ENCODE peak calls at places on chromosomes 1 and 21, in ten cellular contexts. L is prostate gland; J is Caco-2; T is keratinocyte; P is mucosa of descending colon; W is CD8-positive, alpha-beta memory T cell; V is IMR-90; K is ovary; Y is CD4-positive, CD25-positive, alpha-beta regulatory T cell; M is thoracic aorta. A is an unnamed sample.

GRCh38 chr1:40034869-40035268 is 5.7 kb upstream of the CAP1 start:
- DNase-seq in L (no peak), J (no peak), T (no peak), P (no peak), W (no peak), V (no peak), K (no peak), Y (peak; percentile 47), M (no peak), A (no peak)

GRCh38 chr21:40964691-40965090 is 117.7 kb upstream of the DSCAM start:
- DNase-seq in L (no peak), J (no peak), T (no peak), P (no peak), W (no peak), V (no peak), K (no peak), Y (no peak), M (no peak), A (no peak)

GRCh38 chr1:32893198-32894018 is 7.1 kb downstream of the HPCA start:
- DNase-seq in L (peak; percentile 46), J (peak; percentile 36), T (no peak), P (peak; percentile 81), W (no peak), V (peak; percentile 20), K (peak; percentile 77), Y (no peak), M (no peak), A (peak; percentile 82)

GRCh38 chr1:79376106-79376505 is 369.6 kb upstream of the ADGRL4 start:
- DNase-seq in L (no peak), J (no peak), T (no peak), P (no peak), W (no peak), V (no peak), K (no peak), Y (no peak), M (no peak), A (no peak)

GRCh38 chr1:156504821-156505678 is 4.5 kb upstream of the MEF2D start:
- DNase-seq in L (peak; percentile 99), J (peak; percentile 95), T (peak; percentile 93), P (peak; percentile 100), W (peak; percentile 97), V (peak; percentile 99), K (peak; percentile 99), Y (peak; percentile 100), M (peak; percentile 100), A (peak; percentile 99)

GRCh38 chr1:219990782-219991510 is 55.4 kb downstream of the EPRS1 start:
- DNase-seq in L (no peak), J (peak; percentile 49), T (no peak), P (no peak), W (peak; percentile 2), V (peak; percentile 51), K (no peak), Y (peak; percentile 25), M (no peak), A (no peak)

GRCh38 chr21:38349111-38349746 is 92.4 kb downstream of the KCNJ15 start:
- DNase-seq in L (no peak), J (no peak), T (no peak), P (no peak), W (no peak), V (peak; percentile 6), K (no peak), Y (no peak), M (no peak), A (no peak)

GRCh38 chr21:39114871-39115658 is 68.2 kb downstream of the PSMG1 start:
- DNase-seq in L (no peak), J (no peak), T (no peak), P (no peak), W (no peak), V (peak; percentile 74), K (no peak), Y (no peak), M (no peak), A (no peak)

GRCh38 chr1:195717651-195718050 is 890.6 kb downstream of the KCNT2 start:
- DNase-seq in L (no peak), J (no peak), T (no peak), P (no peak), W (no peak), V (peak; percentile 61), K (no peak), Y (no peak), M (no peak), A (no peak)

GRCh38 chr1:19877821-19878636 is 4.2 kb upstream of the OTUD3 start:
- DNase-seq in L (peak; percentile 69), J (peak; percentile 10), T (peak; percentile 77), P (no peak), W (no peak), V (no peak), K (no peak), Y (no peak), M (no peak), A (peak; percentile 25)

GRCh38 chr1:106063510-106063909 is 993.0 kb upstream of the PRMT6 start:
- DNase-seq in L (no peak), J (no peak), T (no peak), P (no peak), W (no peak), V (no peak), K (no peak), Y (no peak), M (no peak), A (no peak)

GRCh38 chr1:164853146-164853545 is 294.2 kb downstream of the PBX1 start:
- DNase-seq in L (no peak), J (no peak), T (no peak), P (no peak), W (no peak), V (no peak), K (no peak), Y (no peak), M (no peak), A (no peak)

GRCh38 chr1:41513388-41513745 is 28.9 kb upstream of the EDN2 start:
- DNase-seq in L (no peak), J (no peak), T (no peak), P (no peak), W (no peak), V (no peak), K (no peak), Y (no peak), M (no peak), A (no peak)

GRCh38 chr1:65524931-65525296 is 104.4 kb downstream of the LEPR start:
- DNase-seq in L (no peak), J (no peak), T (no peak), P (no peak), W (no peak), V (no peak), K (peak; percentile 19), Y (no peak), M (no peak), A (no peak)

GRCh38 chr1:65527672-65528071 is 107.2 kb downstream of the LEPR start:
- DNase-seq in L (no peak), J (no peak), T (no peak), P (no peak), W (no peak), V (no peak), K (no peak), Y (no peak), M (no peak), A (no peak)

GRCh38 chr1:65527211-65527610 is 106.7 kb downstream of the LEPR start:
- DNase-seq in L (no peak), J (no peak), T (no peak), P (no peak), W (no peak), V (peak; percentile 41), K (no peak), Y (no peak), M (no peak), A (no peak)

GRCh38 chr1:65526049-65526556 is 105.6 kb downstream of the LEPR start:
- DNase-seq in L (no peak), J (no peak), T (no peak), P (no peak), W (no peak), V (no peak), K (no peak), Y (no peak), M (no peak), A (no peak)

GRCh38 chr1:65525297-65526048 is 105.0 kb downstream of the LEPR start:
- DNase-seq in L (no peak), J (no peak), T (no peak), P (no peak), W (no peak), V (no peak), K (peak; percentile 46), Y (no peak), M (no peak), A (no peak)
- H3K36me3 ChIP-seq in L (no peaks in the 10 kb centered on the region), J (no peaks in the 10 kb centered on the region), T (no peaks in the 10 kb centered on the region), P (no peaks in the 10 kb centered on the region), W (no peaks in the 10 kb centered on the region), V (no peaks in the 10 kb centered on the region), K (no peaks in the 10 kb centered on the region), Y (no peaks in the 10 kb centered on the region), M (no peaks in the 10 kb centered on the region), A (peaks cover 2% of the 10 kb centered on the region)

GRCh38 chr1:9332513-9333143 is 39.9 kb downstream of the SPSB1 start:
- DNase-seq in L (no peak), J (no peak), T (no peak), P (no peak), W (no peak), V (no peak), K (no peak), Y (no peak), M (no peak), A (no peak)
- H3K36me3 ChIP-seq in L (no peaks in the 10 kb centered on the region), J (no peaks in the 10 kb centered on the region), T (peaks cover 11% of the 10 kb centered on the region), P (no peaks in the 10 kb centered on the region), W (no peaks in the 10 kb centered on the region), V (no peaks in the 10 kb centered on the region), K (no peaks in the 10 kb centered on the region), Y (no peaks in the 10 kb centered on the region), M (no peaks in the 10 kb centered on the region), A (no peaks in the 10 kb centered on the region)

DNA sequence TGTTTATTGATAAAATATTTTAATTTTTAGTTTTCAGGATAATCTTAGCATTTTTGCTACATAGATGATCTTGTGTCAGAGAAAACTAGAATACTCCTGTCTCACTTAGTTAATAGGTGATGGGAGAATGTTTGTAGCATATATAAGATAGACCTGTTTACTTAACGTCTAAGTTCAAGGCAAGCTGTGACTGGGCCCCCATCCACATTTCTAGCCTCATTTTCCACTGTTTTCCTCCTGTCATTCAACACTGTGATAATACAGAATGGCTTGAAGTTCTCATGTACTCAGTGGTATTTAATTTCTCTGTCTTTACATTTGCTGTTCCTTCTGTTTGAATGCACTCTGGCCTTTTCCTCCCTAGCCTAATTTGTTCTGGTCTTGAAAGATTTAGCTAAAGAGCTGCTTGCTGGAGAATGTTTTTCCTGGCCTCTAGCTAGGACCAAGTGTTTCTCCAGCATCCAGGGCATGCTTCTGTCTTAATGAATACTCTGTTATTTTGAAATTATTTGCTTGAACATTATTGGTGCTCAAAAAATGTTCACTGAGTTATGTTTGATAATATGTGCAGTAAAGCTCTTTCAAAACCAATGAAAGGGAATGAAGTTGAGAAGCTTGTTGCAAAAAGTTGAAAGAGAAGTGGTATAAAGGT is 37.3 kb downstream of the USP25 start:
- DNase-seq in L (no peak), J (no peak), T (no peak), P (no peak), W (no peak), V (no peak), K (no peak), Y (no peak), M (no peak), A (no peak)
- H3K36me3 ChIP-seq in L (no peaks in the 10 kb centered on the region), J (no peaks in the 10 kb centered on the region), T (no peaks in the 10 kb centered on the region), P (no peaks in the 10 kb centered on the region), W (no peaks in the 10 kb centered on the region), V (no peaks in the 10 kb centered on the region), K (no peaks in the 10 kb centered on the region), Y (peaks cover 36% of the 10 kb centered on the region), M (no peaks in the 10 kb centered on the region), A (no peaks in the 10 kb centered on the region)

DNA sequence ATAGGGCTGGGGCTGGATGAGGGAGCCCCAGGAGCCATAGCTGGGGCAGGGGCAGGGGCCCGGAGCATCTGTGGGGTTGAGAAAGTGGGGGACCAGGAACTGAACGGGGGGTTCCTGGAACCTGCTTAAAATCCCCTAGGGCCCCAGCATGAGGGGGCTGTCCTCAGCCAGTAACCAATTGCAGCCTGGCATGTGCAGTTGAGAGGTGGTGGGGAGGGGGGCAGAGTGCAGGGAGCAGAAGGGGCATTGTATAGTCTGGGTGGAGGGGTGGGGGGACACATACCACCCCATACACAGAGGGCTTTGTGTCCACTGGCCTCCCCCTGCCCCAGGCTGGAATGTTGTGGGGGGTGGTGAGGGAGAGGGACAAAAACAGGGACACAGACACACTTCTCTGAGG is at the start of gene MPZ:
- DNase-seq in L (no peak), J (no peak), T (no peak), P (no peak), W (no peak), V (no peak), K (no peak), Y (no peak), M (no peak), A (no peak)
- H3K36me3 ChIP-seq in L (no peaks in the 10 kb centered on the region), J (no peaks in the 10 kb centered on the region), T (no peaks in the 10 kb centered on the region), P (no peaks in the 10 kb centered on the region), W (no peaks in the 10 kb centered on the region), V (no peaks in the 10 kb centered on the region), K (no peaks in the 10 kb centered on the region), Y (no peaks in the 10 kb centered on the region), M (no peaks in the 10 kb centered on the region), A (no peaks in the 10 kb centered on the region)

A was measured in upper lobe of left lung.